ENCODE peak calls at places on chromosomes 11 and 22, in four cellular contexts. Q is HepG2, B is choroid plexus epithelial cell, I is cardiac muscle cell. A is an unnamed sample.

GRCh38 chr11:46663277-46663940 is 37.0 kb downstream of the ARHGAP1 start:
- DNase-seq in Q (no peak), I (no peak), B (no peak), A (no peak)

GRCh38 chr11:77127969-77128691 is at the start of gene MYO7A:
- DNase-seq in Q (peak), B (peak), I (peak), A (peak)

GRCh38 chr11:11813288-11813962 is 28.3 kb upstream of the USP47 start:
- DNase-seq in I (no peak), Q (peak), B (peak), A (no peak)

GRCh38 chr22:26681395-26681821 is 24.0 kb downstream of the MIAT start:
- DNase-seq in Q (no peak), I (peak), B (peak), A (peak)

GRCh38 chr11:17431139-17431538 is 42.7 kb upstream of the KCNJ11 start:
- DNase-seq in B (no peak), Q (no peak), I (no peak), A (no peak)

GRCh38 chr11:101914737-101915426 is at the start of gene CEP126:
- DNase-seq in B (peak), I (peak), Q (peak), A (peak)

GRCh38 chr11:131686836-131687235 is 316.4 kb downstream of the NTM start:
- DNase-seq in B (no peak), Q (no peak), I (no peak), A (no peak)

GRCh38 chr11:134312223-134312622 is 19.6 kb upstream of the GLB1L2 start:
- DNase-seq in I (no peak), B (no peak), Q (no peak), A (no peak)

GRCh38 chr11:64233913-64234839 is at the start of gene VEGFB:
- DNase-seq in Q (no peak), I (peak), B (no peak), A (peak)

GRCh38 chr22:27906241-27906640 is 12.8 kb downstream of the PITPNB start:
- DNase-seq in Q (no peak), B (peak), I (no peak), A (no peak)

GRCh38 chr11:34570584-34570983 is 50.3 kb upstream of the EHF start:
- DNase-seq in I (no peak), Q (no peak), B (peak), A (no peak)

GRCh38 chr11:12063251-12063650 is 47.1 kb upstream of the MICAL2 start:
- DNase-seq in I (no peak), B (no peak), Q (no peak), A (no peak)

GRCh38 chr11:46335271-46335670 is 12.0 kb upstream of the DGKZ start:
- DNase-seq in I (no peak), B (no peak), Q (no peak), A (no peak)

GRCh38 chr22:42902875-42903510 is 45.9 kb upstream of the ARFGAP3 start:
- DNase-seq in I (peak), Q (no peak), B (peak), A (no peak)

GRCh38 chr11:132007184-132007583 is 636.8 kb downstream of the NTM start:
- DNase-seq in Q (no peak), I (no peak), B (no peak), A (no peak)

GRCh38 chr11:2207773-2208621 is 36.4 kb upstream of the TH start:
- DNase-seq in B (no peak), I (no peak), Q (no peak), A (no peak)

GRCh38 chr11:111555255-111555654 is 14.7 kb downstream of the LAYN start:
- DNase-seq in Q (no peak), B (peak), I (no peak), A (no peak)

GRCh38 chr22:35477911-35478582 is 62.6 kb upstream of the RASD2 start:
- DNase-seq in B (peak), I (no peak), Q (no peak), A (peak)

GRCh38 chr11:94134651-94135512 is 6.2 kb downstream of the PANX1 start:
- DNase-seq in Q (no peak), I (no peak), B (peak), A (peak)

GRCh38 chr22:24386814-24387550 is 40.4 kb upstream of the ADORA2A start:
- DNase-seq in Q (no peak), I (no peak), B (no peak), A (no peak)

GRCh38 chr11:57668467-57668890 is 565 bp downstream of the ZDHHC5 start:
- DNase-seq in Q (no peak), B (no peak), I (no peak), A (peak)

GRCh38 chr11:18013790-18014507 is 1.1 kb upstream of the SERGEF start:
- DNase-seq in B (peak), Q (no peak), I (peak), A (peak)

GRCh38 chr11:19713221-19714092 is 820 bp downstream of the NAV2 start:
- DNase-seq in B (peak), I (peak), Q (no peak), A (no peak)

GRCh38 chr22:38442967-38443674 is 11.9 kb downstream of the KCNJ4 start:
- DNase-seq in I (peak), B (no peak), Q (no peak), A (no peak)

GRCh38 chr11:72587696-72588095 is 86.5 kb downstream of the PDE2A start:
- DNase-seq in I (no peak), Q (no peak), B (no peak), A (no peak)

GRCh38 chr22:38327805-38328204 is 10.6 kb upstream of the CSNK1E start:
- DNase-seq in Q (no peak), I (no peak), B (peak), A (no peak)

GRCh38 chr11:78256962-78257361 is 68.2 kb downstream of the USP35 start:
- DNase-seq in Q (no peak), B (peak), I (no peak), A (peak)

GRCh38 chr11:12606597-12606996 is 67.6 kb upstream of the TEAD1 start:
- DNase-seq in B (peak), Q (no peak), I (no peak), A (no peak)

DNA sequence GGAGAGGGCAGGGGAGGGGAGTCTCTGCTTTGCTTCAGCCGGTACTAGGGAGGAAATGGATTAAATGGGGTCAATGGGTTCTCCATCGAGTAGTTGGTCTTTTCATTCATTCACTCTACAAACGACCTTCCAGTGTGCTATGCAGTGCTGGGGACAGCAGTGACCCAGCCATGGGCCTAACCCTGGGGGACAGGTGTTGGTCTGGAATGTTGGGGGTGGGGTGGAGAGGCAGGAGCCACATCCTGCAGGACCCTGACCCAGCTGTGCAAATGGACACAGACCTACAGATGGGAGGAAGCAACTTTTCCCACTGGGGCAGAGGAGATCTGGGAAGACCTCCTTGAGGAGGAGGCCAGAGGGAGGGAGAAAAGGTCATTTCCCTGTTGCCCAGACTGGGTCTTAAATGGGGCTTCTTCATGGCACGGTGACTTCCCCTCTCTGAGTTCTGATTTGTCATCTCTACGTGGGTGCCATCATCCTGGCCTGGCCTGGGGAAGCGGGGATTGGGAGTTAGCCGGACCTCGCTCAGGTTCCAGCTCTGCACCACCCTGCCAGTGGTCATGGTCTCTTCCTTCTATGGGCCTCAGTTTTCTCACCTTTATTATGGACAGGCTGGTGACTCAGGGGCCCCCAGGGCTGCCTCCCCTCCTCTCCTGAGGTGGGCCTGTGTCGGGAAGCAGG is 2.0 kb downstream of the CYTH4 start:
- DNase-seq in Q (no peak), B (no peak), I (no peak), A (no peak)
- H3K4me3 ChIP-seq in Q (no peak), B (no peak), I (no peak), A (no peak)

GRCh38 chr11:43738600-43739409 is 58.3 kb downstream of the HSD17B12 start:
- DNase-seq in Q (peak), B (peak), I (peak), A (peak)
- H3K4me3 ChIP-seq in Q (no peak), B (peak), I (peak), A (no peak)

GRCh38 chr22:40534379-40535188 is 101.9 kb downstream of the MRTFA start:
- DNase-seq in B (peak), I (no peak), Q (no peak), A (no peak)

GRCh38 chr22:40535642-40536041 is 100.9 kb downstream of the MRTFA start:
- DNase-seq in Q (no peak), B (peak), I (no peak), A (no peak)

GRCh38 chr22:40535189-40535512 is 101.4 kb downstream of the MRTFA start:
- DNase-seq in Q (no peak), I (no peak), B (no peak), A (no peak)

GRCh38 chr22:40531951-40532900 is 104.3 kb downstream of the MRTFA start:
- DNase-seq in I (no peak), Q (no peak), B (no peak), A (no peak)

DNA sequence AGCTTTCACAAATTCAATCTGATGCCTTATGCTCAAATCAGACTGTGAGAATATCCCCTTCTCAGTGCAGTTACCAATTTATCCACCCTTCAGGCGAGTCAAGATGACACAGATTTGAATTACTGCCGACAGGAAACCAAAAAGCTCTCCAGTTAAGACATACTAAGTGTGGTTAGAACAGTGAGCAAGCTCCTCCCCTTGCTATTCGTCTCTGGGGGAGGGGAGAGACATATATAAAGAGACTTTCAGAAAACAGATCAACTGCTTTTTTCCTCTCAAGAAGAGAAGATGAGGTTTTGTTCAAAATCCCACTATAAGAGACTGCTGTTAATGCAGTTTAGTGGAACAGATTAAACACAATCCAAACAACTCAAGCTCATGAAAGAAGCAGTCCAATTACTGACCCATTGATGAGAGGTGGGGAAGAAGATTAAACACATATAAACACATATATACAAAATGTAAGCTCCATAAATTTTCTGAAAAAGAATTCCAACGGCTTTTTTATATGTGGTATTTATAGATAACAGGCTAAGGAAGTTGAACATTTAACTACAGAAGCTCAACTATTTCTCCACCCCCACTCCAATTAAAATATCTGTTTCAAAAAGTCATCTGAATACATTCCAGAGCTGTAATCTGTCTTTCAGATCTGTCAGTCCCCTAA is 102.7 kb downstream of the MRTFA start:
- DNase-seq in Q (no peak), B (peak), I (peak), A (no peak)
- H3K4me3 ChIP-seq in Q (no peak), B (peak), I (peak), A (no peak)

GRCh38 chr22:46776486-46776826 is 14.0 kb downstream of the TBC1D22A start:
- DNase-seq in Q (no peak), B (no peak), I (no peak), A (no peak)

GRCh38 chr22:46775364-46775758 is 12.9 kb downstream of the TBC1D22A start:
- DNase-seq in I (no peak), Q (no peak), B (no peak), A (no peak)

GRCh38 chr22:46775789-46776485 is 13.5 kb downstream of the TBC1D22A start:
- DNase-seq in Q (peak), B (no peak), I (no peak), A (no peak)

GRCh38 chr22:46773074-46773473 is 10.6 kb downstream of the TBC1D22A start:
- DNase-seq in Q (no peak), B (no peak), I (no peak), A (no peak)

GRCh38 chr22:46774456-46775363 is 12.3 kb downstream of the TBC1D22A start:
- DNase-seq in I (no peak), Q (no peak), B (no peak), A (no peak)
- H3K4me3 ChIP-seq in I (no peak), Q (peak), B (no peak), A (no peak)

DNA sequence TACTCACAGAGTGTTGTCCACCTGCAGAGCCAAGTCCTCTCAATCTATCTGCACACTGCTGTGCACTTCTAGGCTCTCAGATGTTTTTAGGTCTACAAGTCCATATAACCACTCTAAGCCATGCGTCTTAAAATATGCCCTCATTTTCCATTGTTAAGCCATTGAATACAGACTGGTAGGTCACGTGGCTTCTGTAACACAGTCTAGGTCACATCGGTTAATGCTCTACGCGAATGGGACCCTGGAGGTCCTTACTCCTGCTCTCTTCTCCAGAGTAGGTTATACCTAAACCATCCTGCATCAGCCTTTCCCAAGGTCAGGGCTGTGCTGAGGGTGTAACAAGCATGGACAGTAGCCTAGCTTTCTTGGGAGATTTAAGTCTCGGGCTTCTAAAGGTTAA is 819 bp downstream of the JAML start:
- DNase-seq in I (no peak), Q (no peak), B (no peak), A (no peak)
- H3K4me3 ChIP-seq in I (no peak), Q (no peak), B (no peak), A (no peak)

GRCh38 chr11:95922099-95922498 is 1.8 kb downstream of the MTMR2 start:
- DNase-seq in I (no peak), B (no peak), Q (no peak), A (no peak)
- H3K4me3 ChIP-seq in I (no peak), B (no peak), Q (peak), A (no peak)

GRCh38 chr22:32410459-32410858 is 1.6 kb downstream of the RTCB start:
- DNase-seq in I (no peak), Q (peak), B (no peak), A (no peak)
- H3K4me3 ChIP-seq in I (no peak), Q (peak), B (peak), A (no peak)

A was measured in thyroid gland.